ENCODE peak calls at places on chromosomes 16 and 17, in eight cellular contexts. One of them, this sample, is unnamed.

GRCh38 chr16:31351937-31352315 is 3.0 kb upstream of the ITGAX start:
- DNase-seq in stomach: no peak
- DNase-seq in prostate gland: no peak
- DNase-seq in uterus: no peak
- DNase-seq in IMR-90: no peak
- DNase-seq in A549: no peak
- DNase-seq in body of pancreas: no peak
- DNase-seq in breast epithelium: no peak
- DNase-seq in this sample: no peak

GRCh38 chr16:17371014-17371296 is 99.8 kb downstream of the XYLT1 start:
- DNase-seq in stomach: no peak
- DNase-seq in prostate gland: no peak
- DNase-seq in uterus: no peak
- DNase-seq in IMR-90: no peak
- DNase-seq in A549: no peak
- DNase-seq in body of pancreas: no peak
- DNase-seq in breast epithelium: no peak
- DNase-seq in this sample: no peak

GRCh38 chr17:41098476-41098875 is 534 bp upstream of the KRTAP4-8 start:
- DNase-seq in stomach: no peak
- DNase-seq in prostate gland: no peak
- DNase-seq in uterus: no peak
- DNase-seq in IMR-90: peak; percentile 68
- DNase-seq in A549: no peak
- DNase-seq in body of pancreas: no peak
- DNase-seq in breast epithelium: no peak
- DNase-seq in this sample: no peak

GRCh38 chr16:49352923-49353322 is 20.7 kb upstream of the C16orf78 start:
- DNase-seq in stomach: no peak
- DNase-seq in prostate gland: no peak
- DNase-seq in uterus: no peak
- DNase-seq in IMR-90: no peak
- DNase-seq in A549: no peak
- DNase-seq in body of pancreas: no peak
- DNase-seq in breast epithelium: no peak
- DNase-seq in this sample: no peak

GRCh38 chr17:45949755-45950320 is 49.2 kb upstream of the STH start:
- DNase-seq in stomach: no peak
- DNase-seq in prostate gland: no peak
- DNase-seq in uterus: no peak
- DNase-seq in IMR-90: no peak
- DNase-seq in A549: no peak
- DNase-seq in body of pancreas: no peak
- DNase-seq in breast epithelium: peak; percentile 37
- DNase-seq in this sample: no peak

GRCh38 chr17:76233588-76234353 is 6.5 kb downstream of the RNF157 start:
- DNase-seq in stomach: no peak
- DNase-seq in prostate gland: no peak
- DNase-seq in uterus: no peak
- DNase-seq in IMR-90: no peak
- DNase-seq in A549: no peak
- DNase-seq in body of pancreas: no peak
- DNase-seq in breast epithelium: no peak
- DNase-seq in this sample: no peak

GRCh38 chr17:27477050-27477647 is 20.9 kb downstream of the KSR1 start:
- DNase-seq in stomach: no peak
- DNase-seq in prostate gland: no peak
- DNase-seq in uterus: no peak
- DNase-seq in IMR-90: no peak
- DNase-seq in A549: no peak
- DNase-seq in body of pancreas: no peak
- DNase-seq in breast epithelium: no peak
- DNase-seq in this sample: no peak

GRCh38 chr16:15539197-15539596 is 103.8 kb downstream of the MARF1 start:
- DNase-seq in stomach: no peak
- DNase-seq in prostate gland: no peak
- DNase-seq in uterus: no peak
- DNase-seq in IMR-90: no peak
- DNase-seq in A549: no peak
- DNase-seq in body of pancreas: no peak
- DNase-seq in breast epithelium: no peak
- DNase-seq in this sample: no peak

GRCh38 chr16:8552487-8553221 is 37.7 kb downstream of the TMEM114 start:
- DNase-seq in stomach: peak; percentile 14
- DNase-seq in prostate gland: no peak
- DNase-seq in uterus: no peak
- DNase-seq in IMR-90: no peak
- DNase-seq in A549: no peak
- DNase-seq in body of pancreas: no peak
- DNase-seq in breast epithelium: no peak
- DNase-seq in this sample: no peak

GRCh38 chr16:31703526-31704128 is 170.0 kb upstream of the ZNF267 start:
- DNase-seq in stomach: no peak
- DNase-seq in prostate gland: no peak
- DNase-seq in uterus: no peak
- DNase-seq in IMR-90: no peak
- DNase-seq in A549: no peak
- DNase-seq in body of pancreas: no peak
- DNase-seq in breast epithelium: no peak
- DNase-seq in this sample: no peak

GRCh38 chr17:7834554-7834890 is 505 bp downstream of the KDM6B start:
- DNase-seq in stomach: peak; percentile 68
- DNase-seq in prostate gland: peak; percentile 51
- DNase-seq in uterus: peak; percentile 75
- DNase-seq in IMR-90: no peak
- DNase-seq in A549: peak; percentile 50
- DNase-seq in body of pancreas: peak; percentile 61
- DNase-seq in breast epithelium: peak; percentile 65
- DNase-seq in this sample: peak; percentile 88

GRCh38 chr16:11666108-11667055 is 1.9 kb upstream of the SNN start:
- DNase-seq in stomach: no peak
- DNase-seq in prostate gland: no peak
- DNase-seq in uterus: no peak
- DNase-seq in IMR-90: no peak
- DNase-seq in A549: no peak
- DNase-seq in body of pancreas: no peak
- DNase-seq in breast epithelium: no peak
- DNase-seq in this sample: no peak

GRCh38 chr17:74833501-74834361 is 26.0 kb downstream of the GRIN2C start:
- DNase-seq in stomach: no peak
- DNase-seq in prostate gland: no peak
- DNase-seq in uterus: no peak
- DNase-seq in IMR-90: peak; percentile 52
- DNase-seq in A549: no peak
- DNase-seq in body of pancreas: no peak
- DNase-seq in breast epithelium: no peak
- DNase-seq in this sample: peak; percentile 36

GRCh38 chr16:30526137-30526822 is at the start of gene ZNF768:
- DNase-seq in stomach: no peak
- DNase-seq in prostate gland: no peak
- DNase-seq in uterus: peak; percentile 49
- DNase-seq in IMR-90: no peak
- DNase-seq in A549: peak; percentile 44
- DNase-seq in body of pancreas: peak; percentile 28
- DNase-seq in breast epithelium: peak; percentile 56
- DNase-seq in this sample: peak; percentile 71

GRCh38 chr17:78176548-78177025 is 8.2 kb downstream of the SYNGR2 start:
- DNase-seq in stomach: peak; percentile 84
- DNase-seq in prostate gland: peak; percentile 73
- DNase-seq in uterus: peak; percentile 66
- DNase-seq in IMR-90: peak; percentile 22
- DNase-seq in A549: peak; percentile 86
- DNase-seq in body of pancreas: peak; percentile 78
- DNase-seq in breast epithelium: no peak
- DNase-seq in this sample: peak; percentile 75

GRCh38 chr16:79163666-79164377 is 436.7 kb downstream of the MAF start:
- DNase-seq in stomach: no peak
- DNase-seq in prostate gland: no peak
- DNase-seq in uterus: no peak
- DNase-seq in IMR-90: no peak
- DNase-seq in A549: no peak
- DNase-seq in body of pancreas: no peak
- DNase-seq in breast epithelium: no peak
- DNase-seq in this sample: peak; percentile 44

GRCh38 chr16:59697236-59697635 is 963.1 kb upstream of the GOT2 start:
- DNase-seq in stomach: no peak
- DNase-seq in prostate gland: no peak
- DNase-seq in uterus: no peak
- DNase-seq in IMR-90: no peak
- DNase-seq in A549: no peak
- DNase-seq in body of pancreas: no peak
- DNase-seq in breast epithelium: no peak
- DNase-seq in this sample: no peak

GRCh38 chr16:1770328-1771071 is 843 bp downstream of the NME3 start:
- DNase-seq in stomach: peak; percentile 76
- DNase-seq in prostate gland: peak; percentile 79
- DNase-seq in uterus: peak; percentile 72
- DNase-seq in IMR-90: peak; percentile 47
- DNase-seq in A549: no peak
- DNase-seq in body of pancreas: peak; percentile 89
- DNase-seq in breast epithelium: peak; percentile 67
- DNase-seq in this sample: peak; percentile 82
- TF ChIP-seq POLR2A in stomach: no peak
- TF ChIP-seq POLR2A in prostate gland: no peak
- TF ChIP-seq POLR2A in uterus: no peak
- TF ChIP-seq POLR2A in IMR-90: no peak
- TF ChIP-seq POLR2A in A549: no peak
- TF ChIP-seq POLR2A in body of pancreas: peak; percentile 46
- TF ChIP-seq POLR2A in breast epithelium: no peak
- TF ChIP-seq POLR2A in this sample: no peak

GRCh38 chr17:81579298-81579697 is 27.1 kb upstream of the FAAP100 start:
- DNase-seq in stomach: no peak
- DNase-seq in prostate gland: no peak
- DNase-seq in uterus: no peak
- DNase-seq in IMR-90: no peak
- DNase-seq in A549: no peak
- DNase-seq in body of pancreas: no peak
- DNase-seq in breast epithelium: no peak
- DNase-seq in this sample: no peak

GRCh38 chr17:81578038-81578441 is 25.9 kb upstream of the FAAP100 start:
- DNase-seq in stomach: no peak
- DNase-seq in prostate gland: no peak
- DNase-seq in uterus: no peak
- DNase-seq in IMR-90: peak; percentile 31
- DNase-seq in A549: no peak
- DNase-seq in body of pancreas: no peak
- DNase-seq in breast epithelium: no peak
- DNase-seq in this sample: no peak

GRCh38 chr17:81580481-81580880 is 28.3 kb upstream of the FAAP100 start:
- DNase-seq in stomach: no peak
- DNase-seq in prostate gland: no peak
- DNase-seq in uterus: no peak
- DNase-seq in IMR-90: no peak
- DNase-seq in A549: no peak
- DNase-seq in body of pancreas: no peak
- DNase-seq in breast epithelium: no peak
- DNase-seq in this sample: no peak

GRCh38 chr17:81578561-81579225 is 26.5 kb upstream of the FAAP100 start:
- DNase-seq in stomach: no peak
- DNase-seq in prostate gland: no peak
- DNase-seq in uterus: no peak
- DNase-seq in IMR-90: no peak
- DNase-seq in A549: no peak
- DNase-seq in body of pancreas: no peak
- DNase-seq in breast epithelium: no peak
- DNase-seq in this sample: peak; percentile 3

DNA sequence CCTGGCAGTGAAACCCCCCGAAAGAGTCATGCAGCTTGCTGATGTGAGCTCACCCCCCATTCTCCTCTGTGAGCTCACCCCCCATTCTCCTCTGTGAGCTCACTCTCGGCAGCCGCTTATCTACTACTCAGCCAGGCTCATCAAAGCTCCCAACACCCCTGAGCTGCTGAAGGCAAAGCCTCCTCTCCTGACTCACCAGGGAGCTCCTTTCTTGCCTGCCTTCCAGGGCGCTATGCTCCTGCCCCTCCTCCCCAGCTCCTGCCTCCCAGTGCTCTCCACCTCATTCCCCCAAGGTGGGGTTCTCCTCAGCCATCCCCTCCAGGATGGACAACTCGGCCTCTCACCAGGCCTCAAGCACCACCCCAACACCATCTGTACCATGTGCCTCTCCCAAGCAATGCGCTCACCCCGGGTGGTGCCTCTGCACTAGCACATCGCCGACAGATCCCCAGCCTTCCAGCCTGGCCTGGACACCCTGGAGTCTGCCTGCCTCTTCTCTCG is 27.7 kb upstream of the FAAP100 start:
- DNase-seq in stomach: no peak
- DNase-seq in prostate gland: no peak
- DNase-seq in uterus: no peak
- DNase-seq in IMR-90: peak; percentile 79
- DNase-seq in A549: no peak
- DNase-seq in body of pancreas: no peak
- DNase-seq in breast epithelium: no peak
- DNase-seq in this sample: no peak
- H3K4me1 ChIP-seq in stomach: peaks cover 32% of the 10 kb centered on the region
- H3K4me1 ChIP-seq in prostate gland: peaks cover 10% of the 10 kb centered on the region
- H3K4me1 ChIP-seq in uterus: no peaks in the 10 kb centered on the region
- H3K4me1 ChIP-seq in IMR-90: peaks cover 42% of the 10 kb centered on the region
- H3K4me1 ChIP-seq in A549: peaks cover 87% of the 10 kb centered on the region
- H3K4me1 ChIP-seq in body of pancreas: peaks cover 11% of the 10 kb centered on the region
- H3K4me1 ChIP-seq in breast epithelium: no peaks in the 10 kb centered on the region
- H3K4me1 ChIP-seq in this sample: no peaks in the 10 kb centered on the region

DNA sequence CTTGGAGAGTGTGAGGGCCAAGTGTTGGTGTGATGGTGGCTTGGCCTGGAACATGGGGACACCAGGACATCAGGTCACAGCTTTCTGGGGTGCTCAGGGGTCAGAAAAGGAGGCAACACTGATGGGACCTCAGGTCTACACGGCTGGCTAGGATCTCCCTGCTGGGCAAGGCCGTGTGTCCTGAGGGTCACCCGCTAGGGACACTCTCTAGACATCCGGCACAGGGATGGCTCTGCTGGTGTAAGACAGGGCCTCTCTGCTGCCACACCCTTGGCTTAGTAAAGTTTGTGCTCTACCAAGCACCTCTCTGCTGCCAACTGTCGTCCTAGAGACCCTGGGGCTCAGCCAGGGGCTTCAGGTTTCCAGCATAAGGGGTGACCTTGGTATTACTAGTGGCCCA is 16.3 kb downstream of the SLC13A5 start:
- DNase-seq in stomach: no peak
- DNase-seq in prostate gland: no peak
- DNase-seq in uterus: no peak
- DNase-seq in IMR-90: no peak
- DNase-seq in A549: no peak
- DNase-seq in body of pancreas: no peak
- DNase-seq in breast epithelium: peak; percentile 41
- DNase-seq in this sample: no peak
- TF ChIP-seq POLR2A in stomach: no peak
- TF ChIP-seq POLR2A in prostate gland: no peak
- TF ChIP-seq POLR2A in uterus: no peak
- TF ChIP-seq POLR2A in IMR-90: no peak
- TF ChIP-seq POLR2A in A549: no peak
- TF ChIP-seq POLR2A in body of pancreas: no peak
- TF ChIP-seq POLR2A in breast epithelium: no peak
- TF ChIP-seq POLR2A in this sample: no peak

DNA sequence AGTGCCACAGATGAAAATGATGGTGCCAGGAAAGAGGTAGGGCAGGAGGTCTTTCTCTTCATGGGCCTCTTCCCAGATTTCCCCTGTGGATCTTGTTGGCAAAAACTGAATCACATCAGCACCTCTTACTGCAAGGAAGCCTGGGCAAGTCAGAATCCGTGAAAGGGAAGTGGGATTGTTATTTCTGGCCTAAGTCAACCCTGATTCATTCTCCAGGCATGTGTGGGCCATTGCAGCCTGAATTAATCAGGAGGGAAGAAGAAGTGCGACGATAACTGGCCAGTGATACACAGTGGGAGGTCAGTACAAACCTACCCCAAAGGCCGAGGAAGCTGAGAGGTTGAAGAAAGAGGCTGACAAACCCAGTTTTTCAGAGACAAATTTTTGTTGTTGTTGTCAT is 17.9 kb upstream of the NSMCE1 start:
- DNase-seq in stomach: no peak
- DNase-seq in prostate gland: no peak
- DNase-seq in uterus: peak; percentile 31
- DNase-seq in IMR-90: peak; percentile 97
- DNase-seq in A549: peak; percentile 55
- DNase-seq in body of pancreas: no peak
- DNase-seq in breast epithelium: no peak
- DNase-seq in this sample: no peak
- H3K4me1 ChIP-seq in stomach: no peaks in the 10 kb centered on the region
- H3K4me1 ChIP-seq in prostate gland: no peaks in the 10 kb centered on the region
- H3K4me1 ChIP-seq in uterus: no peaks in the 10 kb centered on the region
- H3K4me1 ChIP-seq in IMR-90: peaks cover 13% of the 10 kb centered on the region
- H3K4me1 ChIP-seq in A549: peaks cover 15% of the 10 kb centered on the region
- H3K4me1 ChIP-seq in body of pancreas: no peaks in the 10 kb centered on the region
- H3K4me1 ChIP-seq in breast epithelium: no peaks in the 10 kb centered on the region
- H3K4me1 ChIP-seq in this sample: no peaks in the 10 kb centered on the region

This sample was measured in right lobe of liver.